ENCODE peak calls at places on chromosomes 13 and 19, in five cellular contexts. X is activated B cell treated with CpG ODN at 0.5 μM for 24 hours, N is stomach, K is left ventricle myocardium inferior, G is mucosa of descending colon. Y is an unnamed sample.

GRCh38 chr19:9883231-9883758 is 48.2 kb downstream of the PIN1 start:
- DNase-seq in X (no peak), G (no peak), K (no peak), N (no peak), Y (no peak)

GRCh38 chr19:14440049-14440448 is 6.9 kb downstream of the PKN1 start:
- DNase-seq in N (peak; percentile 72), X (peak; percentile 77), K (peak; percentile 82), G (peak; percentile 73), Y (peak; percentile 92)

GRCh38 chr19:49977846-49978245 is 16.9 kb upstream of the SIGLEC11 start:
- DNase-seq in K (no peak), N (no peak), X (no peak), G (no peak), Y (no peak)

GRCh38 chr13:21511841-21512240 is 52.7 kb upstream of the ZDHHC20 start:
- DNase-seq in N (no peak), X (no peak), G (no peak), K (no peak), Y (no peak)

GRCh38 chr13:96020155-96020575 is 33.0 kb downstream of the UGGT2 start:
- DNase-seq in G (peak; percentile 54), N (peak; percentile 49), X (no peak), K (no peak), Y (peak; percentile 7)

GRCh38 chr13:108084840-108085239 is 130.5 kb downstream of the LIG4 start:
- DNase-seq in G (no peak), N (no peak), K (no peak), X (no peak), Y (no peak)

GRCh38 chr13:36998624-36999041 is 507 bp downstream of the ALG5 start:
- DNase-seq in G (peak; percentile 27), X (peak; percentile 23), N (no peak), K (peak; percentile 18), Y (peak; percentile 42)

GRCh38 chr19:4208385-4209094 is 20.8 kb upstream of the EBI3 start:
- DNase-seq in G (peak; percentile 64), X (no peak), N (no peak), K (no peak), Y (no peak)

GRCh38 chr13:100550433-100550832 is 38.2 kb downstream of the GGACT start:
- DNase-seq in X (no peak), K (peak; percentile 44), G (peak; percentile 32), N (no peak), Y (no peak)

GRCh38 chr19:33048806-33049676 is 15.6 kb downstream of the RHPN2 start:
- DNase-seq in G (no peak), N (peak; percentile 57), K (no peak), X (no peak), Y (no peak)

GRCh38 chr13:49620170-49620621 is 8.1 kb upstream of the ARL11 start:
- DNase-seq in G (no peak), K (no peak), N (no peak), X (peak; percentile 32), Y (no peak)

GRCh38 chr13:59771272-59771671 is 392.5 kb downstream of the DIAPH3 start:
- DNase-seq in K (no peak), X (no peak), N (no peak), G (no peak), Y (no peak)

GRCh38 chr19:12884627-12884925 is 2.4 kb downstream of the KLF1 start:
- DNase-seq in N (no peak), X (no peak), K (no peak), G (no peak), Y (no peak)

GRCh38 chr13:113976711-113977684 is 3.1 kb upstream of the C13orf46 start:
- DNase-seq in G (no peak), N (no peak), K (no peak), X (no peak), Y (no peak)

GRCh38 chr13:48731957-48732569 is 78.3 kb downstream of the CYSLTR2 start:
- DNase-seq in N (peak; percentile 50), X (peak; percentile 25), G (peak; percentile 70), K (peak; percentile 39), Y (no peak)

Y was measured in DND-41.